ENCODE peak calls at places on chromosome 20, in eight cellular contexts. C is ovary; U is cardiac muscle cell; Z is BE2C; V is Peyer's patch; L is thyroid gland; F is mammary epithelial cell; T is CD8-positive, alpha-beta T cell. D is an unnamed sample.

GRCh38 chr20:50015993-50016770 is 33.4 kb downstream of the SNAI1 start:
- DNase-seq in C (no peak), U (no peak), Z (peak; percentile 96), V (no peak), L (no peak), F (no peak), T (no peak), D (no peak)

GRCh38 chr20:9068896-9069663 is at the start of gene PLCB4:
- DNase-seq in C (peak; percentile 20), U (peak; percentile 34), Z (peak; percentile 77), V (peak; percentile 58), L (peak; percentile 64), F (peak; percentile 35), T (no peak), D (no peak)

GRCh38 chr20:9409352-9409751 is 105.0 kb upstream of the LAMP5 start:
- DNase-seq in C (no peak), U (peak; percentile 10), Z (no peak), V (no peak), L (no peak), F (peak; percentile 43), T (no peak), D (peak; percentile 16)

GRCh38 chr20:9344080-9344920 is 170.1 kb upstream of the LAMP5 start:
- DNase-seq in C (no peak), U (peak; percentile 70), Z (no peak), V (no peak), L (peak; percentile 30), F (no peak), T (no peak), D (peak; percentile 25)

GRCh38 chr20:51910202-51911050 is 108.1 kb upstream of the SALL4 start:
- DNase-seq in C (no peak), U (no peak), Z (peak; percentile 47), V (no peak), L (no peak), F (no peak), T (no peak), D (peak; percentile 70)

GRCh38 chr20:59686404-59687346 is 82.3 kb downstream of the PHACTR3 start:
- DNase-seq in C (no peak), U (no peak), Z (no peak), V (no peak), L (no peak), F (no peak), T (no peak), D (no peak)

GRCh38 chr20:49969946-49970345 is 12.8 kb upstream of the SNAI1 start:
- DNase-seq in C (no peak), U (no peak), Z (no peak), V (no peak), L (no peak), F (peak; percentile 49), T (no peak), D (no peak)

GRCh38 chr20:13216533-13216932 is 4.5 kb upstream of the ISM1 start:
- DNase-seq in C (no peak), U (no peak), Z (no peak), V (no peak), L (no peak), F (no peak), T (no peak), D (no peak)

GRCh38 chr20:1711826-1712601 is 54.4 kb upstream of the SIRPG start:
- DNase-seq in C (no peak), U (peak; percentile 27), Z (peak; percentile 62), V (no peak), L (no peak), F (no peak), T (no peak), D (no peak)

GRCh38 chr20:38658879-38659612 is 57.4 kb downstream of the ARHGAP40 start:
- DNase-seq in C (no peak), U (peak; percentile 32), Z (peak; percentile 55), V (peak; percentile 50), L (peak; percentile 24), F (peak; percentile 21), T (no peak), D (no peak)

GRCh38 chr20:14882846-14883245 is 545.4 kb upstream of the FLRT3 start:
- DNase-seq in C (no peak), U (no peak), Z (no peak), V (no peak), L (no peak), F (peak; percentile 84), T (no peak), D (no peak)

GRCh38 chr20:51470521-51470875 is 72.0 kb downstream of the NFATC2 start:
- DNase-seq in C (no peak), U (no peak), Z (no peak), V (no peak), L (no peak), F (no peak), T (no peak), D (no peak)

GRCh38 chr20:37356961-37357371 is 11.0 kb downstream of the SRC start:
- DNase-seq in C (no peak), U (no peak), Z (no peak), V (peak; percentile 41), L (no peak), F (no peak), T (no peak), D (no peak)

GRCh38 chr20:25496968-25497401 is 88.3 kb downstream of the NINL start:
- DNase-seq in C (no peak), U (no peak), Z (no peak), V (no peak), L (no peak), F (peak; percentile 93), T (no peak), D (no peak)

GRCh38 chr20:48824830-48825550 is 2.8 kb downstream of the PREX1 start:
- DNase-seq in C (no peak), U (no peak), Z (no peak), V (no peak), L (no peak), F (no peak), T (no peak), D (no peak)

GRCh38 chr20:10476319-10476724 is 41.2 kb downstream of the SLX4IP start:
- DNase-seq in C (no peak), U (no peak), Z (no peak), V (no peak), L (no peak), F (no peak), T (no peak), D (peak; percentile 7)

GRCh38 chr20:57500941-57501340 is 24.0 kb downstream of the CTCFL start:
- DNase-seq in C (no peak), U (no peak), Z (no peak), V (peak; percentile 19), L (peak; percentile 85), F (no peak), T (no peak), D (no peak)

GRCh38 chr20:40676466-40676865 is 12.6 kb downstream of the MAFB start:
- DNase-seq in C (no peak), U (no peak), Z (no peak), V (no peak), L (peak; percentile 36), F (no peak), T (no peak), D (no peak)

GRCh38 chr20:3714092-3714491 is 1.7 kb upstream of the SIGLEC1 start:
- DNase-seq in C (no peak), U (no peak), Z (no peak), V (no peak), L (no peak), F (no peak), T (no peak), D (no peak)

GRCh38 chr20:60977896-60978295 is 274.2 kb upstream of the CDH4 start:
- DNase-seq in C (no peak), U (no peak), Z (no peak), V (no peak), L (peak; percentile 66), F (no peak), T (no peak), D (no peak)

GRCh38 chr20:51500311-51500710 is 42.2 kb downstream of the NFATC2 start:
- DNase-seq in C (no peak), U (no peak), Z (no peak), V (no peak), L (no peak), F (peak; percentile 85), T (peak; percentile 79), D (no peak)

GRCh38 chr20:6767536-6768227 is at the start of gene BMP2:
- DNase-seq in C (peak; percentile 20), U (peak; percentile 79), Z (peak; percentile 48), V (peak; percentile 70), L (peak; percentile 75), F (peak; percentile 69), T (no peak), D (no peak)
- H3K4me3 ChIP-seq in C (peak within 1 kb of the TSS; percentile 45), U (peak within 1 kb of the TSS; percentile 99), Z (peak within 1 kb of the TSS; percentile 46), V (peak within 1 kb of the TSS; percentile 50), L (peak within 1 kb of the TSS; percentile 33), F (peak within 1 kb of the TSS; percentile 93), T (no peak within 1 kb of the TSS), D (peak within 1 kb of the TSS; percentile 44)

GRCh38 chr20:63204362-63204761 is 11.6 kb downstream of the YTHDF1 start:
- DNase-seq in C (no peak), U (no peak), Z (no peak), V (no peak), L (peak; percentile 63), F (no peak), T (no peak), D (no peak)
- H3K36me3 ChIP-seq in C (no peaks in the 10 kb centered on the region), U (peaks cover 38% of the 10 kb centered on the region), Z (peaks cover 85% of the 10 kb centered on the region), V (peaks cover 91% of the 10 kb centered on the region), L (peaks cover 54% of the 10 kb centered on the region), F (peaks cover 30% of the 10 kb centered on the region), T (peaks cover 51% of the 10 kb centered on the region), D (peaks cover 32% of the 10 kb centered on the region)

DNA sequence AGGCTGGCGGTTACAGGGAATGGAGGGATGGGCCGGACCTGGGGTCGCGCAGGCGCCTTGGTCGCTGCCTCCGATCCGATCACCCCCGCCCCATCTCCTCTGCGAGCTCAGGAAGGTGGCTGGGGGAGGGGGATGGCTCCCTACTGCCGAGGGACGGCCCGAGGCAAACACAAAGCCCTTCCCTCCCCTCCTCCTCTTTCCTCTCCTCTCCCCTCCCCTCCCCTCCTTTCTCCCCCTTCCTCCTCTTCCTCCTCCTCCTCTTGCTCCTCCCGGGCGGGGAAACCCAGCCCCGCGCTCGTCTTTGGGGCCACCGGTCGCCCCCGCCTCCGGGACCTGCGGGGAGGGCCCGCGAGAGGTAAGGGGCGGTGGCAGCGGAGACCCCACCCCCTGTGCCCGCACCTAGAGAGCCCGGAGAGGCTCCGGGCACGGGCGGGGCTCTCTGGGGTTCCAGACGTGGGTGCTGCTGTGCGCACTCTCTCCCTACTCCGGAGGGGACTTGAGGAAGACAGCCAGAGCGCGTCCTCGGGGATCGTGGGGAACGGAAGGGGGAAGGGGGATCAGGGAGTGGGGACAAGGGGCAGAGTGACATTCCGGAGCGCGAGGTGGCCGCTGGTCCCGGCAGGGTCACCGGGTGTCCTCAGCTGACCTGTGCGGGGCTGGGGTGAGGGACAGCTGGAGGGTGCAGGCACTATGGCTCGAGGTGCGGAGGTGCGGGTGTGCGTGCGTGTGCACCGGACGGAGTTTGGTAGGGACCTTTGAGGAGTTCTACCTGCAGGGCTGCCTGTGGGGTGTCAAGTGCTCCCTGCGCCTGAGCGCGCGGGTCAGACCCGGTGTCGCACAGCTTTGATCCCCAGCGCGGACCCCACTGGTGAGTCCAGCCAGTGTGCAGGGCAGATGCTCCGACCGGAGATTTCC is at the start of gene RIN2:
- DNase-seq in C (peak; percentile 91), U (peak; percentile 97), Z (peak; percentile 8), V (peak; percentile 91), L (peak; percentile 99), F (peak; percentile 79), T (no peak), D (peak; percentile 71)
- H3K4me3 ChIP-seq in C (peak within 1 kb of the TSS; percentile 86), U (peak within 1 kb of the TSS; percentile 75), Z (no peak within 1 kb of the TSS), V (peak within 1 kb of the TSS; percentile 43), L (peak within 1 kb of the TSS; percentile 34), F (peak within 1 kb of the TSS; percentile 67), T (no peak within 1 kb of the TSS), D (peak within 1 kb of the TSS; percentile 71)

GRCh38 chr20:34369265-34369664 is 6.2 kb downstream of the ITCH start:
- DNase-seq in C (no peak), U (no peak), Z (no peak), V (no peak), L (no peak), F (peak; percentile 70), T (peak; percentile 36), D (no peak)
- H3K36me3 ChIP-seq in C (no peaks in the 10 kb centered on the region), U (peaks cover 12% of the 10 kb centered on the region), Z (peaks cover 57% of the 10 kb centered on the region), V (peaks cover 26% of the 10 kb centered on the region), L (peaks cover 11% of the 10 kb centered on the region), F (peaks cover 35% of the 10 kb centered on the region), T (peaks cover 10% of the 10 kb centered on the region), D (peaks cover 11% of the 10 kb centered on the region)